ENCODE peak calls at places on chromosomes 5 and 9, in nine cellular contexts. Y, N, M, W, G, L, P, A and E are unnamed samples.

GRCh38 chr9:124809211-124809610 is 32.3 kb downstream of the OLFML2A start:
- DNase-seq in Y (no peak), N (no peak), L (no peak), A (no peak), P (no peak), G (no peak), W (no peak), M (no peak), E (no peak)

GRCh38 chr9:134899168-134899567 is 18.5 kb downstream of the FCN1 start:
- DNase-seq in P (no peak), N (no peak), W (no peak), G (no peak), A (no peak), Y (no peak), M (no peak), L (no peak), E (no peak)

GRCh38 chr9:40925149-40925548 is 203.3 kb downstream of the FOXD4L6 start:
- DNase-seq in N (no peak), Y (no peak), P (no peak), L (no peak), G (no peak), W (peak; percentile 71), A (no peak), M (no peak), E (no peak)

GRCh38 chr5:180832638-180833068 is 28.4 kb downstream of the ZFP62 start:
- DNase-seq in N (no peak), L (no peak), G (no peak), Y (no peak), P (no peak), M (no peak), A (no peak), W (no peak), E (no peak)

GRCh38 chr9:107870927-107871720 is 381.6 kb upstream of the KLF4 start:
- DNase-seq in P (no peak), Y (no peak), W (no peak), A (no peak), M (no peak), N (no peak), G (no peak), L (peak; percentile 14), E (no peak)

GRCh38 chr9:123131258-123131657 is 97.8 kb downstream of the GPR21 start:
- DNase-seq in L (peak; percentile 65), G (no peak), M (peak; percentile 64), Y (no peak), A (no peak), W (no peak), P (peak; percentile 85), N (no peak), E (no peak)

GRCh38 chr9:86503926-86504325 is 149.7 kb upstream of the TUT7 start:
- DNase-seq in Y (no peak), A (no peak), M (no peak), L (no peak), P (no peak), N (no peak), G (no peak), W (no peak), E (no peak)

GRCh38 chr5:39451293-39451692 is 26.5 kb upstream of the DAB2 start:
- DNase-seq in N (no peak), G (no peak), W (no peak), L (no peak), M (no peak), A (no peak), P (no peak), Y (no peak), E (no peak)

GRCh38 chr9:129176786-129177442 is 1.1 kb downstream of the IER5L start:
- DNase-seq in W (peak; percentile 86), P (peak; percentile 46), M (peak; percentile 38), A (peak; percentile 81), Y (no peak), G (no peak), L (peak; percentile 56), N (peak; percentile 48), E (no peak)

GRCh38 chr5:146877783-146878470 is 630 bp downstream of the PPP2R2B start:
- DNase-seq in P (peak; percentile 9), W (peak; percentile 82), M (peak; percentile 39), L (no peak), G (no peak), A (peak; percentile 59), N (no peak), Y (no peak), E (peak; percentile 63)